ENCODE peak calls at places on chromosomes 7 and 10, in nine cellular contexts. E, A, B, O, I, Y, W, U and L are unnamed samples.

GRCh38 chr10:69758310-69758728 is 43.4 kb upstream of the COL13A1 start:
- DNase-seq in E (no peak), A (no peak), B (no peak), O (no peak), I (no peak), Y (no peak), W (no peak), U (no peak), L (no peak)

GRCh38 chr10:78903351-78903940 is 165.3 kb upstream of the ZMIZ1 start:
- DNase-seq in E (no peak), A (no peak), B (no peak), O (no peak), I (no peak), Y (no peak), W (no peak), U (no peak), L (no peak)

GRCh38 chr10:123848564-123849457 is 42.8 kb downstream of the CPXM2 start:
- DNase-seq in E (peak), A (peak), B (no peak), O (no peak), I (no peak), Y (no peak), W (no peak), U (no peak), L (no peak)

GRCh38 chr7:4236389-4236788 is 445.7 kb upstream of the FOXK1 start:
- DNase-seq in E (no peak), A (no peak), B (no peak), O (no peak), I (no peak), Y (no peak), W (no peak), U (no peak), L (no peak)

GRCh38 chr10:7134448-7134847 is 276.4 kb downstream of the SFMBT2 start:
- DNase-seq in E (no peak), A (no peak), B (no peak), O (no peak), I (no peak), Y (no peak), W (no peak), U (no peak), L (no peak)

GRCh38 chr10:127734753-127735152 is 2.2 kb upstream of the FOXI2 start:
- DNase-seq in E (no peak), A (no peak), B (peak), O (no peak), I (no peak), Y (no peak), W (no peak), U (no peak), L (no peak)

GRCh38 chr7:131843862-131844261 is 287.4 kb upstream of the PODXL start:
- DNase-seq in E (peak), A (peak), B (no peak), O (no peak), I (no peak), Y (peak), W (no peak), U (no peak), L (no peak)

GRCh38 chr10:130418731-130419130 is 282.5 kb downstream of the GLRX3 start:
- DNase-seq in E (no peak), A (no peak), B (peak), O (no peak), I (no peak), Y (no peak), W (no peak), U (no peak), L (no peak)

GRCh38 chr10:14665865-14666857 is 108.5 kb downstream of the FAM107B start:
- DNase-seq in E (no peak), A (no peak), B (no peak), O (no peak), I (no peak), Y (peak), W (no peak), U (no peak), L (no peak)

GRCh38 chr7:51209426-51209825 is 107.2 kb downstream of the COBL start:
- DNase-seq in E (no peak), A (no peak), B (no peak), O (no peak), I (no peak), Y (no peak), W (no peak), U (no peak), L (no peak)
- TF ChIP-seq CTCF in E (no peak), A (no peak), B (no peak), O (no peak), I (no peak), Y (no peak), W (no peak), U (no peak), L (no peak)

GRCh38 chr7:30733216-30733615 is 18.7 kb upstream of the INMT start:
- DNase-seq in E (no peak), A (no peak), B (no peak), O (no peak), I (no peak), Y (no peak), W (no peak), U (no peak), L (no peak)
- TF ChIP-seq CTCF in E (no peak), A (no peak), B (no peak), O (no peak), I (no peak), Y (no peak), W (no peak), U (no peak), L (no peak)

GRCh38 chr7:111853231-111853990 is 291.1 kb upstream of the IMMP2L start:
- DNase-seq in E (no peak), A (no peak), B (peak), O (no peak), I (no peak), Y (no peak), W (no peak), U (no peak), L (no peak)
- TF ChIP-seq CTCF in E (no peak), A (peak), B (peak), O (no peak), I (no peak), Y (peak), W (no peak), U (no peak), L (no peak)

DNA sequence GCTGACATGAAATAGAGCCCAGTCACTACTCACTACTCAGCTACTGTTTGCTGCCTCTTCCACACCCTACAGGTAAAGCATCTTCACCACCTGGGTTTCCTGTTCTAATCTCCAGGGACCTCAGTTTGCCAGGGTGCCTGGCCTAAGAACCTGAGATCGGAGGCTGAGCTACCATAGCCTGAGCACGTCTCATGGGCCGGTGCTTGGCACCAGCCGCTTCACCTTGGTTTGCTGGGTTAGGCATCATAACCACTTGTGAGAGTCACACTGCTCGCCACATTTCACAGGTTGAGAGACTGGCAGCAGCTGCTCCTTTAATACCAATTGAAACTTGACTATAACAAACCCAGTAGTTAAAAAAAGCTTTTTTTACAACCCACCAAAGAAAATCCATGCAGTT is 75.1 kb downstream of the EMX2 start:
- DNase-seq in E (no peak), A (no peak), B (no peak), O (no peak), I (no peak), Y (no peak), W (no peak), U (no peak), L (no peak)
- TF ChIP-seq CTCF in E (no peak), A (no peak), B (no peak), O (no peak), I (no peak), Y (no peak), W (no peak), U (no peak), L (no peak)